ENCODE peak calls at places on chromosomes 11 and 22, in five cellular contexts. One of them, this sample, is unnamed.

GRCh38 chr11:844693-845644 is 2.3 kb downstream of the TSPAN4 start:
- DNase-seq in stimulated activated CD8-positive, alpha-beta memory T cell treated with anti-CD3 and anti-CD28 coated beads, Interleukin-7, amount 100 ng/mL, for 1 hour: no peak
- DNase-seq in naive thymus-derived CD8-positive, alpha-beta T cell: peak
- DNase-seq in NCI-H1092: no peak
- DNase-seq in OCI-M1: peak
- DNase-seq in this sample: peak

GRCh38 chr11:44005076-44005800 is 42.5 kb upstream of the ACCSL start:
- DNase-seq in stimulated activated CD8-positive, alpha-beta memory T cell treated with anti-CD3 and anti-CD28 coated beads, Interleukin-7, amount 100 ng/mL, for 1 hour: no peak
- DNase-seq in naive thymus-derived CD8-positive, alpha-beta T cell: peak
- DNase-seq in NCI-H1092: peak
- DNase-seq in OCI-M1: no peak
- DNase-seq in this sample: peak

GRCh38 chr22:37054078-37054440 is 2.5 kb downstream of the KCTD17 start:
- DNase-seq in stimulated activated CD8-positive, alpha-beta memory T cell treated with anti-CD3 and anti-CD28 coated beads, Interleukin-7, amount 100 ng/mL, for 1 hour: no peak
- DNase-seq in naive thymus-derived CD8-positive, alpha-beta T cell: no peak
- DNase-seq in NCI-H1092: no peak
- DNase-seq in OCI-M1: no peak
- DNase-seq in this sample: no peak

GRCh38 chr11:85758026-85758425 is 52.9 kb downstream of the SYTL2 start:
- DNase-seq in stimulated activated CD8-positive, alpha-beta memory T cell treated with anti-CD3 and anti-CD28 coated beads, Interleukin-7, amount 100 ng/mL, for 1 hour: no peak
- DNase-seq in naive thymus-derived CD8-positive, alpha-beta T cell: no peak
- DNase-seq in NCI-H1092: no peak
- DNase-seq in OCI-M1: no peak
- DNase-seq in this sample: no peak

GRCh38 chr11:36487619-36488018 is 22.5 kb downstream of the TRAF6 start:
- DNase-seq in stimulated activated CD8-positive, alpha-beta memory T cell treated with anti-CD3 and anti-CD28 coated beads, Interleukin-7, amount 100 ng/mL, for 1 hour: no peak
- DNase-seq in naive thymus-derived CD8-positive, alpha-beta T cell: no peak
- DNase-seq in NCI-H1092: no peak
- DNase-seq in OCI-M1: no peak
- DNase-seq in this sample: no peak

GRCh38 chr11:11500744-11501487 is 120.9 kb downstream of the GALNT18 start:
- DNase-seq in stimulated activated CD8-positive, alpha-beta memory T cell treated with anti-CD3 and anti-CD28 coated beads, Interleukin-7, amount 100 ng/mL, for 1 hour: no peak
- DNase-seq in naive thymus-derived CD8-positive, alpha-beta T cell: no peak
- DNase-seq in NCI-H1092: no peak
- DNase-seq in OCI-M1: no peak
- DNase-seq in this sample: no peak

GRCh38 chr22:24181088-24181995 is at the start of gene SUSD2:
- DNase-seq in stimulated activated CD8-positive, alpha-beta memory T cell treated with anti-CD3 and anti-CD28 coated beads, Interleukin-7, amount 100 ng/mL, for 1 hour: no peak
- DNase-seq in naive thymus-derived CD8-positive, alpha-beta T cell: no peak
- DNase-seq in NCI-H1092: no peak
- DNase-seq in OCI-M1: no peak
- DNase-seq in this sample: peak

GRCh38 chr11:125190549-125190948 is 26.0 kb downstream of the PKNOX2 start:
- DNase-seq in stimulated activated CD8-positive, alpha-beta memory T cell treated with anti-CD3 and anti-CD28 coated beads, Interleukin-7, amount 100 ng/mL, for 1 hour: no peak
- DNase-seq in naive thymus-derived CD8-positive, alpha-beta T cell: no peak
- DNase-seq in NCI-H1092: no peak
- DNase-seq in OCI-M1: no peak
- DNase-seq in this sample: peak

GRCh38 chr11:72084076-72084475 is 3.4 kb downstream of the LRRC51 start:
- DNase-seq in stimulated activated CD8-positive, alpha-beta memory T cell treated with anti-CD3 and anti-CD28 coated beads, Interleukin-7, amount 100 ng/mL, for 1 hour: no peak
- DNase-seq in naive thymus-derived CD8-positive, alpha-beta T cell: no peak
- DNase-seq in NCI-H1092: no peak
- DNase-seq in OCI-M1: no peak
- DNase-seq in this sample: no peak

GRCh38 chr11:63445720-63446119 is 45.2 kb downstream of the PLAAT5 start:
- DNase-seq in stimulated activated CD8-positive, alpha-beta memory T cell treated with anti-CD3 and anti-CD28 coated beads, Interleukin-7, amount 100 ng/mL, for 1 hour: no peak
- DNase-seq in naive thymus-derived CD8-positive, alpha-beta T cell: no peak
- DNase-seq in NCI-H1092: no peak
- DNase-seq in OCI-M1: no peak
- DNase-seq in this sample: no peak

GRCh38 chr22:46043816-46044717 is 67.1 kb upstream of the WNT7B start:
- DNase-seq in stimulated activated CD8-positive, alpha-beta memory T cell treated with anti-CD3 and anti-CD28 coated beads, Interleukin-7, amount 100 ng/mL, for 1 hour: no peak
- DNase-seq in naive thymus-derived CD8-positive, alpha-beta T cell: no peak
- DNase-seq in NCI-H1092: no peak
- DNase-seq in OCI-M1: no peak
- DNase-seq in this sample: peak

GRCh38 chr11:114501901-114502300 is 57.8 kb downstream of the NXPE1 start:
- DNase-seq in stimulated activated CD8-positive, alpha-beta memory T cell treated with anti-CD3 and anti-CD28 coated beads, Interleukin-7, amount 100 ng/mL, for 1 hour: no peak
- DNase-seq in naive thymus-derived CD8-positive, alpha-beta T cell: no peak
- DNase-seq in NCI-H1092: no peak
- DNase-seq in OCI-M1: no peak
- DNase-seq in this sample: no peak

GRCh38 chr11:120514541-120515121 is 3.1 kb downstream of the GRIK4 start:
- DNase-seq in stimulated activated CD8-positive, alpha-beta memory T cell treated with anti-CD3 and anti-CD28 coated beads, Interleukin-7, amount 100 ng/mL, for 1 hour: no peak
- DNase-seq in naive thymus-derived CD8-positive, alpha-beta T cell: no peak
- DNase-seq in NCI-H1092: no peak
- DNase-seq in OCI-M1: no peak
- DNase-seq in this sample: no peak

GRCh38 chr11:36280531-36280930 is 8.7 kb downstream of the COMMD9 start:
- DNase-seq in stimulated activated CD8-positive, alpha-beta memory T cell treated with anti-CD3 and anti-CD28 coated beads, Interleukin-7, amount 100 ng/mL, for 1 hour: no peak
- DNase-seq in naive thymus-derived CD8-positive, alpha-beta T cell: no peak
- DNase-seq in NCI-H1092: no peak
- DNase-seq in OCI-M1: no peak
- DNase-seq in this sample: no peak

GRCh38 chr11:68936676-68937620 is 33.3 kb downstream of the IGHMBP2 start:
- DNase-seq in stimulated activated CD8-positive, alpha-beta memory T cell treated with anti-CD3 and anti-CD28 coated beads, Interleukin-7, amount 100 ng/mL, for 1 hour: no peak
- DNase-seq in naive thymus-derived CD8-positive, alpha-beta T cell: no peak
- DNase-seq in NCI-H1092: no peak
- DNase-seq in OCI-M1: no peak
- DNase-seq in this sample: no peak

GRCh38 chr11:20021771-20022362 is 138.4 kb downstream of the DBX1 start:
- DNase-seq in stimulated activated CD8-positive, alpha-beta memory T cell treated with anti-CD3 and anti-CD28 coated beads, Interleukin-7, amount 100 ng/mL, for 1 hour: no peak
- DNase-seq in naive thymus-derived CD8-positive, alpha-beta T cell: no peak
- DNase-seq in NCI-H1092: no peak
- DNase-seq in OCI-M1: no peak
- DNase-seq in this sample: no peak

GRCh38 chr11:126963115-126963514 is 37.5 kb downstream of the KIRREL3 start:
- DNase-seq in stimulated activated CD8-positive, alpha-beta memory T cell treated with anti-CD3 and anti-CD28 coated beads, Interleukin-7, amount 100 ng/mL, for 1 hour: no peak
- DNase-seq in naive thymus-derived CD8-positive, alpha-beta T cell: no peak
- DNase-seq in NCI-H1092: no peak
- DNase-seq in OCI-M1: no peak
- DNase-seq in this sample: no peak

GRCh38 chr11:111918390-111919256 is at the start of gene C11orf52:
- DNase-seq in stimulated activated CD8-positive, alpha-beta memory T cell treated with anti-CD3 and anti-CD28 coated beads, Interleukin-7, amount 100 ng/mL, for 1 hour: no peak
- DNase-seq in naive thymus-derived CD8-positive, alpha-beta T cell: no peak
- DNase-seq in NCI-H1092: peak
- DNase-seq in OCI-M1: no peak
- DNase-seq in this sample: no peak

GRCh38 chr22:39327995-39328754 is 8.8 kb upstream of the RPL3 start:
- DNase-seq in stimulated activated CD8-positive, alpha-beta memory T cell treated with anti-CD3 and anti-CD28 coated beads, Interleukin-7, amount 100 ng/mL, for 1 hour: no peak
- DNase-seq in naive thymus-derived CD8-positive, alpha-beta T cell: no peak
- DNase-seq in NCI-H1092: no peak
- DNase-seq in OCI-M1: no peak
- DNase-seq in this sample: no peak